ENCODE peak calls at places on chromosomes 13 and 19, in five cellular contexts. One of them, this sample, is unnamed.

GRCh38 chr19:13091400-13092161 is 11.1 kb downstream of the LYL1 start:
- DNase-seq in lower leg skin: no peak
- DNase-seq in PC-3: no peak
- DNase-seq in B cell: no peak
- DNase-seq in psoas muscle: peak
- DNase-seq in this sample: no peak

GRCh38 chr13:22082437-22083100 is 411.7 kb downstream of the FGF9 start:
- DNase-seq in lower leg skin: no peak
- DNase-seq in PC-3: no peak
- DNase-seq in B cell: no peak
- DNase-seq in psoas muscle: no peak
- DNase-seq in this sample: no peak

GRCh38 chr13:21872795-21873194 is 201.9 kb downstream of the FGF9 start:
- DNase-seq in B cell: no peak
- DNase-seq in PC-3: no peak
- DNase-seq in lower leg skin: no peak
- DNase-seq in psoas muscle: no peak
- DNase-seq in this sample: no peak

GRCh38 chr13:68257111-68257842 is 1027.1 kb upstream of the PCDH9 start:
- DNase-seq in psoas muscle: no peak
- DNase-seq in PC-3: no peak
- DNase-seq in lower leg skin: no peak
- DNase-seq in B cell: no peak
- DNase-seq in this sample: peak

GRCh38 chr13:27917121-27917947 is 2.5 kb upstream of the PDX1 start:
- DNase-seq in B cell: peak
- DNase-seq in lower leg skin: no peak
- DNase-seq in PC-3: no peak
- DNase-seq in psoas muscle: no peak
- DNase-seq in this sample: no peak

GRCh38 chr19:14676762-14677161 is 2.1 kb upstream of the ADGRE3 start:
- DNase-seq in psoas muscle: no peak
- DNase-seq in B cell: no peak
- DNase-seq in PC-3: no peak
- DNase-seq in lower leg skin: no peak
- DNase-seq in this sample: no peak

GRCh38 chr13:110618780-110619179 is 3.4 kb downstream of the NAXD start:
- DNase-seq in PC-3: no peak
- DNase-seq in psoas muscle: no peak
- DNase-seq in B cell: no peak
- DNase-seq in lower leg skin: no peak
- DNase-seq in this sample: no peak

GRCh38 chr13:27203186-27203585 is 31.6 kb upstream of the USP12 start:
- DNase-seq in lower leg skin: no peak
- DNase-seq in PC-3: no peak
- DNase-seq in psoas muscle: no peak
- DNase-seq in B cell: no peak
- DNase-seq in this sample: no peak

GRCh38 chr13:31980842-31981241 is 50.7 kb upstream of the FRY start:
- DNase-seq in lower leg skin: no peak
- DNase-seq in PC-3: peak
- DNase-seq in psoas muscle: no peak
- DNase-seq in B cell: no peak
- DNase-seq in this sample: no peak

GRCh38 chr19:15911599-15912237 is 13.8 kb upstream of the CYP4F2 start:
- DNase-seq in psoas muscle: no peak
- DNase-seq in lower leg skin: no peak
- DNase-seq in PC-3: no peak
- DNase-seq in B cell: no peak
- DNase-seq in this sample: no peak

GRCh38 chr19:397941-398706 is 10.8 kb downstream of the C2CD4C start:
- DNase-seq in lower leg skin: no peak
- DNase-seq in psoas muscle: no peak
- DNase-seq in PC-3: no peak
- DNase-seq in B cell: no peak
- DNase-seq in this sample: no peak

GRCh38 chr19:7013678-7014077 is 7.6 kb downstream of the MBD3L2B start:
- DNase-seq in B cell: no peak
- DNase-seq in PC-3: peak
- DNase-seq in lower leg skin: no peak
- DNase-seq in psoas muscle: no peak
- DNase-seq in this sample: peak

GRCh38 chr13:25267715-25268114 is 19.6 kb downstream of the MTMR6 start:
- DNase-seq in PC-3: peak
- DNase-seq in lower leg skin: no peak
- DNase-seq in psoas muscle: no peak
- DNase-seq in B cell: no peak
- DNase-seq in this sample: peak

GRCh38 chr13:28574617-28575142 is 79.8 kb upstream of the FLT1 start:
- DNase-seq in B cell: peak
- DNase-seq in psoas muscle: no peak
- DNase-seq in lower leg skin: no peak
- DNase-seq in PC-3: peak
- DNase-seq in this sample: peak

GRCh38 chr13:20702530-20702929 is 969 bp upstream of the IL17D start:
- DNase-seq in PC-3: no peak
- DNase-seq in psoas muscle: no peak
- DNase-seq in lower leg skin: no peak
- DNase-seq in B cell: peak
- DNase-seq in this sample: no peak

GRCh38 chr19:6720369-6721112 is at the start of gene C3:
- DNase-seq in lower leg skin: peak
- DNase-seq in B cell: no peak
- DNase-seq in PC-3: no peak
- DNase-seq in psoas muscle: peak
- DNase-seq in this sample: peak

GRCh38 chr19:715347-715746 is 6.6 kb downstream of the PALM start:
- DNase-seq in PC-3: no peak
- DNase-seq in lower leg skin: no peak
- DNase-seq in B cell: no peak
- DNase-seq in psoas muscle: no peak
- DNase-seq in this sample: no peak

GRCh38 chr13:112859817-112860190 is 109.2 kb upstream of the MCF2L start:
- DNase-seq in lower leg skin: no peak
- DNase-seq in PC-3: peak
- DNase-seq in psoas muscle: no peak
- DNase-seq in B cell: peak
- DNase-seq in this sample: peak

GRCh38 chr19:55196803-55197202 is 12.5 kb downstream of the PTPRH start:
- DNase-seq in psoas muscle: no peak
- DNase-seq in lower leg skin: no peak
- DNase-seq in B cell: no peak
- DNase-seq in PC-3: no peak
- DNase-seq in this sample: no peak

GRCh38 chr13:20565120-20565736 is 1.7 kb upstream of the IFT88 start:
- DNase-seq in B cell: no peak
- DNase-seq in lower leg skin: no peak
- DNase-seq in PC-3: peak
- DNase-seq in psoas muscle: no peak
- DNase-seq in this sample: no peak

GRCh38 chr19:44681992-44682790 is 10.9 kb downstream of the CEACAM19 start:
- DNase-seq in PC-3: no peak
- DNase-seq in psoas muscle: no peak
- DNase-seq in B cell: no peak
- DNase-seq in lower leg skin: no peak
- DNase-seq in this sample: no peak

GRCh38 chr19:34732548-34733255 is 1.3 kb upstream of the ZNF181 start:
- DNase-seq in PC-3: no peak
- DNase-seq in psoas muscle: no peak
- DNase-seq in lower leg skin: no peak
- DNase-seq in B cell: peak
- DNase-seq in this sample: no peak

DNA sequence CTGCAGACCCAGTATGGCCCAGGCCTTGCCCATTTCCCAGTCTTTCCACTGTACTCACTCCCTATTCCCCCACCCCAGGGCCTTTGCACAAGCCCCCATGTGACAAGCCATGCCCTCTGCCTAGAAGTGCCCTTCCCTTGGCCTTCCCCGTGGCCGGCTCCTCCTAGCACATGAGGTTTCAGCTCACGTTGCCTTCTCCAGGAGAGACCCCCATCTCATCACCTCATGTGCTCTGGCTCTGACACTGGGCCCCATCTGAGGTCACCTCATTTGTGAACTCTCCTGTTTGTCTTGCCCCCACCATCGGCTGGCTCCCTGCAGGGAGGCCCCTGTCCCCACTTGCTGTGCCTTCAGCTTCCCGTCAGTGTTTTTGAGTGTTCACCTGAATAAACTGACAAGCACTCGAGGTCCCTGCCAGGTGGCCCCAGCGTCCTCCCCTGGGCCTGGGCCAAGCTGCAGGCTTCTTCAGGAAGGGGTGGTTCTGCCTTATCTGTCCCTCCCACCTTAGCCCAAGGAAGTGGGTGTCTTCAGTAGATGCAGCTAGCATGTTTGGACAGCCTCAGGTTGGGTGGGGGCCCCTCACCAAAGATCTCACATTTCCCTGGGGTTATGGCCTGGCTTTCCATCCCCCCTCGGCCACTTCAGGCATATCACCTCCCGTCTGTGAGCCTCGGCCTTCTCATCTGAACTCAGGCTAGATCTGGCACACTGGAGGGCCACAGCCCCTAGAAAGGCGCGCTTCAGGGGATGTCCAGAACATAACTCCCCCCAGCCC is 3.8 kb upstream of the SLC25A42 start:
- DNase-seq in psoas muscle: no peak
- DNase-seq in B cell: no peak
- DNase-seq in lower leg skin: no peak
- DNase-seq in PC-3: no peak
- DNase-seq in this sample: no peak
- TF ChIP-seq CTCF in psoas muscle: no peak
- TF ChIP-seq CTCF in B cell: no peak
- TF ChIP-seq CTCF in lower leg skin: no peak
- TF ChIP-seq CTCF in PC-3: no peak
- TF ChIP-seq CTCF in this sample: no peak

GRCh38 chr19:20035935-20036334 is 3.4 kb downstream of the ZNF682 start:
- DNase-seq in B cell: no peak
- DNase-seq in PC-3: no peak
- DNase-seq in lower leg skin: no peak
- DNase-seq in psoas muscle: no peak
- DNase-seq in this sample: no peak
- TF ChIP-seq CTCF in B cell: no peak
- TF ChIP-seq CTCF in PC-3: no peak
- TF ChIP-seq CTCF in lower leg skin: no peak
- TF ChIP-seq CTCF in psoas muscle: no peak
- TF ChIP-seq CTCF in this sample: no peak

GRCh38 chr19:37778613-37779138 is 710 bp downstream of the ZNF573 start:
- DNase-seq in B cell: no peak
- DNase-seq in psoas muscle: no peak
- DNase-seq in lower leg skin: no peak
- DNase-seq in PC-3: no peak
- DNase-seq in this sample: peak

GRCh38 chr19:37779139-37780035 is at the start of gene ZNF573:
- DNase-seq in B cell: peak
- DNase-seq in PC-3: peak
- DNase-seq in psoas muscle: peak
- DNase-seq in lower leg skin: peak
- DNase-seq in this sample: peak
- TF ChIP-seq CTCF in B cell: peak
- TF ChIP-seq CTCF in PC-3: no peak
- TF ChIP-seq CTCF in psoas muscle: peak
- TF ChIP-seq CTCF in lower leg skin: no peak
- TF ChIP-seq CTCF in this sample: no peak

GRCh38 chr13:78876915-78877549 is 218.1 kb upstream of the OBI1 start:
- DNase-seq in lower leg skin: no peak
- DNase-seq in B cell: no peak
- DNase-seq in PC-3: no peak
- DNase-seq in psoas muscle: no peak
- DNase-seq in this sample: no peak

GRCh38 chr13:78881746-78882145 is 222.8 kb upstream of the OBI1 start:
- DNase-seq in B cell: no peak
- DNase-seq in PC-3: no peak
- DNase-seq in lower leg skin: no peak
- DNase-seq in psoas muscle: no peak
- DNase-seq in this sample: no peak

GRCh38 chr13:78881054-78881453 is 222.1 kb upstream of the OBI1 start:
- DNase-seq in lower leg skin: no peak
- DNase-seq in psoas muscle: no peak
- DNase-seq in PC-3: no peak
- DNase-seq in B cell: no peak
- DNase-seq in this sample: no peak

GRCh38 chr13:78875792-78876580 is 217.0 kb upstream of the OBI1 start:
- DNase-seq in PC-3: peak
- DNase-seq in B cell: peak
- DNase-seq in lower leg skin: no peak
- DNase-seq in psoas muscle: no peak
- DNase-seq in this sample: peak
- TF ChIP-seq CTCF in PC-3: peak
- TF ChIP-seq CTCF in B cell: no peak
- TF ChIP-seq CTCF in lower leg skin: no peak
- TF ChIP-seq CTCF in psoas muscle: no peak
- TF ChIP-seq CTCF in this sample: no peak

GRCh38 chr13:42478531-42479156 is 95.3 kb upstream of the TNFSF11 start:
- DNase-seq in B cell: peak
- DNase-seq in PC-3: peak
- DNase-seq in lower leg skin: no peak
- DNase-seq in psoas muscle: no peak
- DNase-seq in this sample: peak
- TF ChIP-seq CTCF in B cell: no peak
- TF ChIP-seq CTCF in PC-3: peak
- TF ChIP-seq CTCF in lower leg skin: no peak
- TF ChIP-seq CTCF in psoas muscle: no peak
- TF ChIP-seq CTCF in this sample: peak

GRCh38 chr19:18412610-18413239 is 6.5 kb upstream of the SSBP4 start:
- DNase-seq in lower leg skin: peak
- DNase-seq in B cell: no peak
- DNase-seq in psoas muscle: no peak
- DNase-seq in PC-3: no peak
- DNase-seq in this sample: no peak

GRCh38 chr19:18406749-18407148 is 9.3 kb upstream of the LRRC25 start:
- DNase-seq in psoas muscle: no peak
- DNase-seq in PC-3: no peak
- DNase-seq in lower leg skin: no peak
- DNase-seq in B cell: no peak
- DNase-seq in this sample: no peak

GRCh38 chr19:18408053-18408476 is 10.6 kb upstream of the LRRC25 start:
- DNase-seq in psoas muscle: no peak
- DNase-seq in B cell: peak
- DNase-seq in lower leg skin: peak
- DNase-seq in PC-3: peak
- DNase-seq in this sample: no peak
- TF ChIP-seq CTCF in psoas muscle: peak
- TF ChIP-seq CTCF in B cell: peak
- TF ChIP-seq CTCF in lower leg skin: no peak
- TF ChIP-seq CTCF in PC-3: peak
- TF ChIP-seq CTCF in this sample: no peak

GRCh38 chr13:106322628-106323027 is 212.8 kb downstream of the EFNB2 start:
- DNase-seq in lower leg skin: no peak
- DNase-seq in psoas muscle: no peak
- DNase-seq in PC-3: no peak
- DNase-seq in B cell: no peak
- DNase-seq in this sample: no peak
- TF ChIP-seq CTCF in lower leg skin: no peak
- TF ChIP-seq CTCF in psoas muscle: no peak
- TF ChIP-seq CTCF in PC-3: no peak
- TF ChIP-seq CTCF in B cell: no peak
- TF ChIP-seq CTCF in this sample: no peak